ENCODE peak calls at places on chromosomes 13 and 19, in ten cellular contexts. Q, O, I, L, Z, S, M, D, T and F are unnamed samples.

GRCh38 chr13:100513987-100514670 is 74.5 kb downstream of the GGACT start:
- DNase-seq in Q (no peak), O (no peak), I (no peak), L (no peak), Z (no peak), S (no peak), M (no peak), D (no peak), T (no peak), F (peak)

GRCh38 chr13:107231941-107232340 is 664.0 kb upstream of the ARGLU1 start:
- DNase-seq in Q (no peak), O (no peak), I (no peak), L (no peak), Z (no peak), S (no peak), M (no peak), D (no peak), T (no peak), F (peak)

GRCh38 chr13:102972191-102972590 is 94.0 kb downstream of the SLC10A2 start:
- DNase-seq in Q (no peak), O (no peak), I (no peak), L (no peak), Z (no peak), S (no peak), M (no peak), D (no peak), T (peak), F (no peak)

GRCh38 chr19:38900220-38900629 is 456 bp downstream of the NFKBIB start:
- DNase-seq in Q (no peak), O (no peak), I (no peak), L (no peak), Z (no peak), S (no peak), M (no peak), D (no peak), T (no peak), F (no peak)

GRCh38 chr19:35501684-35502083 is 11.4 kb upstream of the KRTDAP start:
- DNase-seq in Q (no peak), O (no peak), I (no peak), L (no peak), Z (no peak), S (no peak), M (no peak), D (no peak), T (no peak), F (no peak)

GRCh38 chr13:102402292-102402691 is 444 bp upstream of the FGF14 start:
- DNase-seq in Q (no peak), O (no peak), I (peak), L (peak), Z (peak), S (no peak), M (no peak), D (peak), T (no peak), F (no peak)

GRCh38 chr19:6259312-6259861 is 20.4 kb downstream of the MLLT1 start:
- DNase-seq in Q (no peak), O (no peak), I (no peak), L (peak), Z (no peak), S (no peak), M (no peak), D (no peak), T (no peak), F (no peak)

GRCh38 chr13:106129993-106130392 is 405.5 kb downstream of the EFNB2 start:
- DNase-seq in Q (no peak), O (no peak), I (no peak), L (no peak), Z (no peak), S (no peak), M (no peak), D (no peak), T (no peak), F (no peak)

GRCh38 chr13:40230833-40231266 is 435.6 kb downstream of the FOXO1 start:
- DNase-seq in Q (no peak), O (no peak), I (no peak), L (no peak), Z (no peak), S (no peak), M (no peak), D (no peak), T (no peak), F (no peak)

GRCh38 chr19:13993554-13994308 is 12.4 kb downstream of the RFX1 start:
- DNase-seq in Q (no peak), O (no peak), I (no peak), L (no peak), Z (no peak), S (no peak), M (no peak), D (no peak), T (no peak), F (no peak)

GRCh38 chr13:98665638-98665995 is 86.9 kb downstream of the SLC15A1 start:
- DNase-seq in Q (no peak), O (no peak), I (no peak), L (no peak), Z (no peak), S (no peak), M (no peak), D (peak), T (no peak), F (no peak)

GRCh38 chr13:112056284-112056727 is 10.6 kb upstream of the SOX1 start:
- DNase-seq in Q (no peak), O (no peak), I (no peak), L (no peak), Z (no peak), S (no peak), M (no peak), D (no peak), T (no peak), F (peak)

GRCh38 chr19:54684537-54684936 is 21.8 kb downstream of the LILRB4 start:
- DNase-seq in Q (no peak), O (no peak), I (no peak), L (no peak), Z (no peak), S (no peak), M (no peak), D (peak), T (no peak), F (no peak)

GRCh38 chr19:16075430-16076153 is 703 bp upstream of the TPM4 start:
- DNase-seq in Q (no peak), O (no peak), I (no peak), L (no peak), Z (no peak), S (no peak), M (no peak), D (no peak), T (no peak), F (no peak)

GRCh38 chr19:3359850-3360493 is 6.4 kb upstream of the NFIC start:
- DNase-seq in Q (no peak), O (no peak), I (no peak), L (peak), Z (no peak), S (no peak), M (no peak), D (peak), T (no peak), F (no peak)

GRCh38 chr13:75481176-75482069 is 546 bp downstream of the TBC1D4 start:
- DNase-seq in Q (peak), O (no peak), I (peak), L (peak), Z (peak), S (peak), M (peak), D (peak), T (no peak), F (peak)